ENCODE peak calls at places on chromosomes 4 and X, in seven cellular contexts. N is progenitor cell of endocrine pancreas; Y is kidney tubule cell; J is AG04450; M is activated effector memory CD4-positive, alpha-beta T cell treated with Interleukin-2 at 50 U/mL for 16 hours; G is activated CD8-positive, alpha-beta memory T cell treated with anti-CD3 and anti-CD28 coated beads for 4 hours; H is activated T-helper 1 cell treated with anti-CD3 and anti-CD28 coated beads, Interleukin-12 subunit alpha, Interleukin-12 subunit beta, Interleukin-2, Interleukin-4 antibody, amounts not matched to agents 30 ng/mL and 10 ng/mL and 1 ng/mL, durations not matched to agents 14 hours and 24 hours and 36 hours. E is an unnamed sample.

GRCh38 chr4:94126669-94127068 is 81.0 kb upstream of the SMARCAD1 start:
- DNase-seq in G (no peak), J (no peak), M (no peak), N (no peak), Y (no peak), H (no peak), E (no peak)

GRCh38 chr4:125666635-125667034 is 351.9 kb downstream of the FAT4 start:
- DNase-seq in J (no peak), M (no peak), H (no peak), Y (no peak), N (no peak), G (no peak), E (no peak)

GRCh38 chr4:83320548-83320947 is 14.1 kb downstream of the HPSE start:
- DNase-seq in Y (peak), N (no peak), H (no peak), G (no peak), J (no peak), M (no peak), E (peak)

GRCh38 chr4:43133566-43133965 is 241.1 kb downstream of the GRXCR1 start:
- DNase-seq in M (no peak), G (no peak), N (no peak), H (no peak), J (no peak), Y (no peak), E (no peak)

GRCh38 chr4:47167391-47167790 is 136.0 kb downstream of the GABRB1 start:
- DNase-seq in H (no peak), Y (peak), N (no peak), J (no peak), M (no peak), G (no peak), E (no peak)

GRCh38 chrX:97252111-97252510 is 368.4 kb downstream of the RPA4 start:
- DNase-seq in M (no peak), G (no peak), J (no peak), H (no peak), Y (no peak), N (no peak), E (no peak)

GRCh38 chr4:165199286-165199685 is 8.1 kb upstream of the KLHL2 start:
- DNase-seq in G (no peak), M (no peak), J (no peak), Y (peak), H (no peak), N (no peak), E (no peak)

GRCh38 chr4:14404730-14405129 is 597.6 kb upstream of the CPEB2 start:
- DNase-seq in N (no peak), G (no peak), J (no peak), Y (no peak), M (no peak), H (no peak), E (no peak)

GRCh38 chrX:47751670-47752069 is 85.0 kb upstream of the ZNF81 start:
- DNase-seq in J (no peak), G (no peak), N (no peak), Y (peak), H (no peak), M (peak), E (no peak)

GRCh38 chr4:54840430-54840829 is 182.7 kb downstream of the KIT start:
- DNase-seq in H (no peak), N (no peak), Y (no peak), G (no peak), J (no peak), M (no peak), E (no peak)

GRCh38 chr4:16779028-16779675 is 119.3 kb downstream of the LDB2 start:
- DNase-seq in M (no peak), H (no peak), G (no peak), J (no peak), N (no peak), Y (no peak), E (no peak)

GRCh38 chrX:1108451-1109445 is 103.7 kb downstream of the CRLF2 start:
- DNase-seq in Y (no peak), N (no peak), J (no peak), G (no peak), H (no peak), M (no peak), E (no peak)

GRCh38 chr4:124135409-124135813 is 577.1 kb downstream of the ANKRD50 start:
- DNase-seq in J (no peak), N (no peak), H (no peak), Y (peak), M (no peak), G (no peak), E (no peak)

GRCh38 chr4:11228575-11228974 is 200.1 kb downstream of the HS3ST1 start:
- DNase-seq in M (no peak), G (no peak), J (no peak), H (no peak), Y (no peak), N (no peak), E (no peak)

GRCh38 chr4:52234539-52235174 is 183.6 kb downstream of the SPATA18 start:
- DNase-seq in H (no peak), J (no peak), G (no peak), M (no peak), Y (peak), N (no peak), E (no peak)

GRCh38 chr4:128946929-128947328 is 137.4 kb downstream of the JADE1 start:
- DNase-seq in G (no peak), H (no peak), Y (no peak), J (no peak), N (no peak), M (no peak), E (no peak)

GRCh38 chr4:73662709-73663546 is 42.7 kb upstream of the RASSF6 start:
- DNase-seq in H (no peak), M (no peak), Y (peak), N (no peak), J (no peak), G (no peak), E (no peak)

E was measured in CD14-positive monocyte.